ENCODE peak calls at places on chromosomes 13 and 19, in nine cellular contexts. One of them, this sample, is unnamed. For H3K9me3, the result is how much of the 10 kb centered on the place peaks cover.

GRCh38 chr13:73879346-73880020 is 254.7 kb downstream of the KLF12 start:
- DNase-seq in GM23248: no peak
- DNase-seq in PC-9: no peak
- DNase-seq in lower lobe of right lung: no peak
- DNase-seq in testis: no peak
- DNase-seq in Peyer's patch: no peak
- DNase-seq in PC-3: no peak
- DNase-seq in OCI-LY7: peak
- DNase-seq in transverse colon: no peak
- DNase-seq in this sample: no peak

GRCh38 chr13:31012285-31013024 is 80.0 kb downstream of the TEX26 start:
- DNase-seq in PC-9: peak
- DNase-seq in transverse colon: no peak
- DNase-seq in Peyer's patch: no peak
- DNase-seq in PC-3: peak
- DNase-seq in testis: peak
- DNase-seq in GM23248: peak
- DNase-seq in OCI-LY7: no peak
- DNase-seq in lower lobe of right lung: no peak
- DNase-seq in this sample: peak

GRCh38 chr19:19382118-19382517 is 23.4 kb upstream of the GATAD2A start:
- DNase-seq in testis: no peak
- DNase-seq in PC-3: peak
- DNase-seq in lower lobe of right lung: no peak
- DNase-seq in Peyer's patch: no peak
- DNase-seq in OCI-LY7: no peak
- DNase-seq in transverse colon: peak
- DNase-seq in GM23248: no peak
- DNase-seq in PC-9: no peak
- DNase-seq in this sample: no peak

GRCh38 chr13:106533101-106533939 is 2.1 kb downstream of the EFNB2 start:
- DNase-seq in GM23248: peak
- DNase-seq in transverse colon: peak
- DNase-seq in lower lobe of right lung: peak
- DNase-seq in PC-9: peak
- DNase-seq in Peyer's patch: peak
- DNase-seq in testis: peak
- DNase-seq in PC-3: peak
- DNase-seq in OCI-LY7: no peak
- DNase-seq in this sample: peak

GRCh38 chr13:45518525-45519235 is 53.9 kb downstream of the COG3 start:
- DNase-seq in transverse colon: no peak
- DNase-seq in PC-3: peak
- DNase-seq in Peyer's patch: no peak
- DNase-seq in testis: no peak
- DNase-seq in GM23248: peak
- DNase-seq in PC-9: no peak
- DNase-seq in OCI-LY7: no peak
- DNase-seq in lower lobe of right lung: no peak
- DNase-seq in this sample: no peak

GRCh38 chr19:6076675-6077463 is 33.4 kb downstream of the RFX2 start:
- DNase-seq in GM23248: peak
- DNase-seq in PC-9: no peak
- DNase-seq in transverse colon: no peak
- DNase-seq in OCI-LY7: no peak
- DNase-seq in lower lobe of right lung: no peak
- DNase-seq in testis: no peak
- DNase-seq in Peyer's patch: no peak
- DNase-seq in PC-3: peak
- DNase-seq in this sample: peak

GRCh38 chr19:17656970-17657369 is 31.2 kb downstream of the UNC13A start:
- DNase-seq in transverse colon: no peak
- DNase-seq in OCI-LY7: no peak
- DNase-seq in testis: no peak
- DNase-seq in Peyer's patch: no peak
- DNase-seq in PC-3: no peak
- DNase-seq in GM23248: no peak
- DNase-seq in lower lobe of right lung: no peak
- DNase-seq in PC-9: no peak
- DNase-seq in this sample: no peak

GRCh38 chr13:50994651-50995050 is 85.1 kb downstream of the RNASEH2B start:
- DNase-seq in GM23248: no peak
- DNase-seq in Peyer's patch: no peak
- DNase-seq in OCI-LY7: no peak
- DNase-seq in lower lobe of right lung: no peak
- DNase-seq in PC-9: no peak
- DNase-seq in testis: no peak
- DNase-seq in transverse colon: no peak
- DNase-seq in PC-3: no peak
- DNase-seq in this sample: no peak

GRCh38 chr19:16676101-16676798 is 15.3 kb downstream of the TMEM38A start:
- DNase-seq in OCI-LY7: no peak
- DNase-seq in GM23248: no peak
- DNase-seq in lower lobe of right lung: no peak
- DNase-seq in transverse colon: no peak
- DNase-seq in testis: no peak
- DNase-seq in Peyer's patch: no peak
- DNase-seq in PC-9: no peak
- DNase-seq in PC-3: no peak
- DNase-seq in this sample: no peak

GRCh38 chr13:30763786-30764440 is 28.6 kb downstream of the ALOX5AP start:
- DNase-seq in OCI-LY7: no peak
- DNase-seq in GM23248: peak
- DNase-seq in transverse colon: no peak
- DNase-seq in PC-3: peak
- DNase-seq in PC-9: no peak
- DNase-seq in Peyer's patch: no peak
- DNase-seq in testis: no peak
- DNase-seq in lower lobe of right lung: no peak
- DNase-seq in this sample: no peak

GRCh38 chr13:97460004-97460756 is 26.2 kb downstream of the RAP2A start:
- DNase-seq in GM23248: peak
- DNase-seq in PC-9: no peak
- DNase-seq in Peyer's patch: no peak
- DNase-seq in OCI-LY7: peak
- DNase-seq in lower lobe of right lung: no peak
- DNase-seq in PC-3: no peak
- DNase-seq in transverse colon: no peak
- DNase-seq in testis: no peak
- DNase-seq in this sample: no peak

GRCh38 chr13:75410207-75410606 is 71.8 kb downstream of the TBC1D4 start:
- DNase-seq in transverse colon: no peak
- DNase-seq in PC-9: no peak
- DNase-seq in OCI-LY7: peak
- DNase-seq in testis: no peak
- DNase-seq in GM23248: no peak
- DNase-seq in Peyer's patch: no peak
- DNase-seq in lower lobe of right lung: no peak
- DNase-seq in PC-3: no peak
- DNase-seq in this sample: no peak

GRCh38 chr13:76812206-76812882 is 73.9 kb downstream of the KCTD12 start:
- DNase-seq in lower lobe of right lung: no peak
- DNase-seq in Peyer's patch: no peak
- DNase-seq in OCI-LY7: no peak
- DNase-seq in PC-3: no peak
- DNase-seq in GM23248: peak
- DNase-seq in testis: peak
- DNase-seq in transverse colon: no peak
- DNase-seq in PC-9: no peak
- DNase-seq in this sample: no peak

GRCh38 chr19:50147462-50148423 is 15.3 kb downstream of the IZUMO2 start:
- DNase-seq in transverse colon: peak
- DNase-seq in OCI-LY7: peak
- DNase-seq in lower lobe of right lung: peak
- DNase-seq in GM23248: peak
- DNase-seq in PC-3: peak
- DNase-seq in testis: peak
- DNase-seq in PC-9: peak
- DNase-seq in Peyer's patch: peak
- DNase-seq in this sample: peak

GRCh38 chr19:33071887-33072286 is 7.2 kb upstream of the RHPN2 start:
- DNase-seq in GM23248: no peak
- DNase-seq in OCI-LY7: no peak
- DNase-seq in transverse colon: peak
- DNase-seq in PC-9: no peak
- DNase-seq in PC-3: peak
- DNase-seq in Peyer's patch: no peak
- DNase-seq in testis: no peak
- DNase-seq in lower lobe of right lung: no peak
- DNase-seq in this sample: peak

GRCh38 chr13:99289674-99290337 is 17.4 kb downstream of the GPR183 start:
- DNase-seq in testis: no peak
- DNase-seq in PC-9: no peak
- DNase-seq in transverse colon: no peak
- DNase-seq in lower lobe of right lung: no peak
- DNase-seq in Peyer's patch: no peak
- DNase-seq in GM23248: no peak
- DNase-seq in OCI-LY7: no peak
- DNase-seq in PC-3: no peak
- DNase-seq in this sample: no peak

GRCh38 chr13:38753878-38754277 is 67.0 kb downstream of the FREM2 start:
- DNase-seq in GM23248: no peak
- DNase-seq in lower lobe of right lung: no peak
- DNase-seq in transverse colon: no peak
- DNase-seq in PC-3: no peak
- DNase-seq in PC-9: no peak
- DNase-seq in Peyer's patch: no peak
- DNase-seq in OCI-LY7: no peak
- DNase-seq in testis: no peak
- DNase-seq in this sample: no peak

GRCh38 chr19:32976223-32976805 is 4.3 kb downstream of the FAAP24 start:
- DNase-seq in GM23248: peak
- DNase-seq in PC-3: peak
- DNase-seq in lower lobe of right lung: peak
- DNase-seq in OCI-LY7: peak
- DNase-seq in transverse colon: peak
- DNase-seq in PC-9: peak
- DNase-seq in Peyer's patch: peak
- DNase-seq in testis: peak
- DNase-seq in this sample: peak

GRCh38 chr13:52034616-52035226 is 10.2 kb downstream of the UTP14C start:
- DNase-seq in PC-3: no peak
- DNase-seq in OCI-LY7: no peak
- DNase-seq in lower lobe of right lung: no peak
- DNase-seq in GM23248: no peak
- DNase-seq in Peyer's patch: no peak
- DNase-seq in testis: no peak
- DNase-seq in transverse colon: no peak
- DNase-seq in PC-9: no peak
- DNase-seq in this sample: no peak

GRCh38 chr13:34044041-34044440 is 226.1 kb downstream of the RFC3 start:
- DNase-seq in PC-9: no peak
- DNase-seq in transverse colon: no peak
- DNase-seq in lower lobe of right lung: no peak
- DNase-seq in OCI-LY7: no peak
- DNase-seq in GM23248: peak
- DNase-seq in testis: no peak
- DNase-seq in PC-3: peak
- DNase-seq in Peyer's patch: no peak
- DNase-seq in this sample: peak

GRCh38 chr19:22422220-22422619 is at the start of gene ZNF98:
- DNase-seq in lower lobe of right lung: no peak
- DNase-seq in OCI-LY7: no peak
- DNase-seq in GM23248: no peak
- DNase-seq in testis: peak
- DNase-seq in PC-9: peak
- DNase-seq in Peyer's patch: no peak
- DNase-seq in PC-3: no peak
- DNase-seq in transverse colon: peak
- DNase-seq in this sample: no peak

DNA sequence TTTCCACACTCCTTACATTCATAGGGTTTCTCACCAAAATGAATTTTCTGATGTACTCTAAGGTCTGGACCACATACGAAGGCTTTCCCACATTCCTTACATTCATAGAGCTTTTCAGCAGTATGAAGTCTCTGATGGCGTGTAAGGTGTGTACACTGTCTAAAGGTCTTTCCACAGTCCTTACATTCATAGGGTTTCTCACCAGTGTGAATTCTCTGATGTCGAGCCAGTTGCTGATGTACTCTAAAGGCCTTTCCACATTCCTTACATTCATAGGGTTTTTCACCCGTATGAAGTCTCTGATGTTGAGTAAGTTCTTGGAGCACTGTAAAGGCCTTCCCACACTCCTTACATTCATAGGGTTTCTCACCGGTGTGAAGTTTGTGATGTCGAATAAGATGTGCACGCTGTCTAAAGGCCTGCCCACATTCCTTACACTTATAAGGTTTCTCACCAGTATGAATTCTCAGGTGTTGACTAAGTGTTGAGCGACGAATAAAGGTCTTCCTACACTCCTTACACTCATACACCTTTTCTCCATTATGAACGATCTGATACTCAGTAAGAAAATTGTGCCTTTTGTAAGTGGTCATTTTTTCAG is 38.1 kb downstream of the ZFP14 start:
- DNase-seq in PC-3: no peak
- DNase-seq in testis: no peak
- DNase-seq in Peyer's patch: no peak
- DNase-seq in OCI-LY7: no peak
- DNase-seq in lower lobe of right lung: no peak
- DNase-seq in PC-9: no peak
- DNase-seq in transverse colon: no peak
- DNase-seq in GM23248: no peak
- DNase-seq in this sample: no peak
- H3K9me3 ChIP-seq in PC-3: under half
- H3K9me3 ChIP-seq in testis: under half
- H3K9me3 ChIP-seq in Peyer's patch: half or more
- H3K9me3 ChIP-seq in OCI-LY7: under half
- H3K9me3 ChIP-seq in lower lobe of right lung: half or more
- H3K9me3 ChIP-seq in PC-9: half or more
- H3K9me3 ChIP-seq in transverse colon: half or more
- H3K9me3 ChIP-seq in GM23248: under half
- H3K9me3 ChIP-seq in this sample: under half

GRCh38 chr13:44244288-44244687 is 129.3 kb upstream of the SERP2 start:
- DNase-seq in PC-3: peak
- DNase-seq in lower lobe of right lung: no peak
- DNase-seq in GM23248: peak
- DNase-seq in Peyer's patch: no peak
- DNase-seq in PC-9: peak
- DNase-seq in transverse colon: no peak
- DNase-seq in testis: no peak
- DNase-seq in OCI-LY7: no peak
- DNase-seq in this sample: no peak
- H3K4me3 ChIP-seq in PC-3: no peak
- H3K4me3 ChIP-seq in lower lobe of right lung: no peak
- H3K4me3 ChIP-seq in GM23248: no peak
- H3K4me3 ChIP-seq in Peyer's patch: no peak
- H3K4me3 ChIP-seq in PC-9: no peak
- H3K4me3 ChIP-seq in transverse colon: no peak
- H3K4me3 ChIP-seq in testis: no peak
- H3K4me3 ChIP-seq in OCI-LY7: no peak
- H3K4me3 ChIP-seq in this sample: no peak

GRCh38 chr19:43839139-43839538 is 12.0 kb downstream of the ZNF283 start:
- DNase-seq in OCI-LY7: no peak
- DNase-seq in PC-9: no peak
- DNase-seq in PC-3: no peak
- DNase-seq in testis: no peak
- DNase-seq in Peyer's patch: no peak
- DNase-seq in GM23248: no peak
- DNase-seq in lower lobe of right lung: no peak
- DNase-seq in transverse colon: no peak
- DNase-seq in this sample: no peak
- H3K9me3 ChIP-seq in OCI-LY7: under half
- H3K9me3 ChIP-seq in PC-9: half or more
- H3K9me3 ChIP-seq in PC-3: under half
- H3K9me3 ChIP-seq in testis: under half
- H3K9me3 ChIP-seq in Peyer's patch: half or more
- H3K9me3 ChIP-seq in GM23248: under half
- H3K9me3 ChIP-seq in lower lobe of right lung: half or more
- H3K9me3 ChIP-seq in transverse colon: half or more
- H3K9me3 ChIP-seq in this sample: half or more

GRCh38 chr19:13031917-13032623 is 36.8 kb downstream of the NFIX start:
- DNase-seq in testis: no peak
- DNase-seq in PC-9: no peak
- DNase-seq in OCI-LY7: no peak
- DNase-seq in PC-3: peak
- DNase-seq in Peyer's patch: no peak
- DNase-seq in lower lobe of right lung: no peak
- DNase-seq in transverse colon: no peak
- DNase-seq in GM23248: peak
- DNase-seq in this sample: peak
- H3K4me3 ChIP-seq in testis: no peak
- H3K4me3 ChIP-seq in PC-9: no peak
- H3K4me3 ChIP-seq in OCI-LY7: no peak
- H3K4me3 ChIP-seq in PC-3: peak
- H3K4me3 ChIP-seq in Peyer's patch: no peak
- H3K4me3 ChIP-seq in lower lobe of right lung: no peak
- H3K4me3 ChIP-seq in transverse colon: no peak
- H3K4me3 ChIP-seq in GM23248: peak
- H3K4me3 ChIP-seq in this sample: no peak